ENCODE peak calls at places on chromosomes 2 and 18, in six cellular contexts. P is lower lobe of right lung, V is neural crest cell, O is breast epithelium, A is AG04449, L is WTC11. J is an unnamed sample.

GRCh38 chr18:30280861-30281470 is 761.6 kb downstream of the DSC3 start:
- DNase-seq in P (no peak), V (peak; percentile 56), O (no peak), A (no peak), L (no peak), J (no peak)

GRCh38 chr18:75154259-75154658 is 54.7 kb downstream of the PTGR3 start:
- DNase-seq in P (no peak), V (no peak), O (no peak), A (no peak), L (no peak), J (no peak)

GRCh38 chr2:232229917-232230310 is 148.6 kb upstream of the ALPP start:
- DNase-seq in P (no peak), V (no peak), O (no peak), A (no peak), L (no peak), J (no peak)

GRCh38 chr2:5690718-5691658 is 1.2 kb upstream of the SOX11 start:
- DNase-seq in P (no peak), V (peak; percentile 70), O (no peak), A (no peak), L (peak; percentile 49), J (no peak)

GRCh38 chr18:61531182-61531581 is 198.0 kb downstream of the CDH20 start:
- DNase-seq in P (no peak), V (no peak), O (no peak), A (no peak), L (no peak), J (no peak)

GRCh38 chr2:85180322-85181092 is 47.3 kb downstream of the TCF7L1 start:
- DNase-seq in P (no peak), V (no peak), O (no peak), A (no peak), L (no peak), J (no peak)

GRCh38 chr2:119218478-119219064 is 5.1 kb upstream of the STEAP3 start:
- DNase-seq in P (peak; percentile 50), V (no peak), O (no peak), A (no peak), L (no peak), J (no peak)

GRCh38 chr2:217715484-217715883 is 287.3 kb downstream of the TNS1 start:
- DNase-seq in P (no peak), V (no peak), O (no peak), A (no peak), L (no peak), J (no peak)

GRCh38 chr2:55309441-55309840 is 40.4 kb upstream of the MTIF2 start:
- DNase-seq in P (no peak), V (no peak), O (no peak), A (peak; percentile 5), L (no peak), J (no peak)

GRCh38 chr2:98346259-98347236 is at the start of gene CNGA3:
- DNase-seq in P (no peak), V (peak; percentile 63), O (no peak), A (no peak), L (peak; percentile 69), J (no peak)

GRCh38 chr2:240514631-240515030 is 43.2 kb downstream of the ANKMY1 start:
- DNase-seq in P (no peak), V (no peak), O (peak; percentile 43), A (no peak), L (no peak), J (no peak)

GRCh38 chr2:85768713-85769112 is 14.9 kb downstream of the ATOH8 start:
- DNase-seq in P (no peak), V (no peak), O (no peak), A (no peak), L (peak; percentile 55), J (no peak)

GRCh38 chr2:189441709-189442074 is 418 bp downstream of the WDR75 start:
- DNase-seq in P (no peak), V (no peak), O (peak; percentile 51), A (no peak), L (no peak), J (no peak)

GRCh38 chr18:57077786-57078552 is 68.9 kb upstream of the BOD1L2 start:
- DNase-seq in P (no peak), V (no peak), O (no peak), A (no peak), L (no peak), J (no peak)

GRCh38 chr18:62334110-62334509 is 9.0 kb downstream of the TNFRSF11A start:
- DNase-seq in P (no peak), V (no peak), O (no peak), A (no peak), L (no peak), J (no peak)

GRCh38 chr2:71129891-71130324 is at the start of gene MCEE:
- DNase-seq in P (peak; percentile 94), V (peak; percentile 83), O (peak; percentile 92), A (no peak), L (peak; percentile 89), J (peak; percentile 96)

GRCh38 chr2:27446057-27446456 is 3.9 kb downstream of the KRTCAP3 start:
- DNase-seq in P (peak; percentile 78), V (no peak), O (peak; percentile 71), A (no peak), L (no peak), J (peak; percentile 70)

GRCh38 chr2:223460774-223461211 is 141.4 kb downstream of the SCG2 start:
- DNase-seq in P (no peak), V (no peak), O (no peak), A (peak; percentile 16), L (no peak), J (no peak)

GRCh38 chr2:1603059-1603458 is 141.3 kb downstream of the PXDN start:
- DNase-seq in P (no peak), V (no peak), O (no peak), A (no peak), L (no peak), J (no peak)

GRCh38 chr2:128692895-128693519 is 374.3 kb upstream of the HS6ST1 start:
- DNase-seq in P (no peak), V (no peak), O (no peak), A (no peak), L (no peak), J (no peak)

GRCh38 chr2:128690869-128691268 is 372.2 kb upstream of the HS6ST1 start:
- DNase-seq in P (no peak), V (no peak), O (no peak), A (no peak), L (no peak), J (no peak)

GRCh38 chr2:128690431-128690830 is 371.8 kb upstream of the HS6ST1 start:
- DNase-seq in P (no peak), V (no peak), O (no peak), A (no peak), L (no peak), J (no peak)

GRCh38 chr2:128689971-128690370 is 371.3 kb upstream of the HS6ST1 start:
- DNase-seq in P (no peak), V (no peak), O (no peak), A (no peak), L (no peak), J (no peak)

DNA sequence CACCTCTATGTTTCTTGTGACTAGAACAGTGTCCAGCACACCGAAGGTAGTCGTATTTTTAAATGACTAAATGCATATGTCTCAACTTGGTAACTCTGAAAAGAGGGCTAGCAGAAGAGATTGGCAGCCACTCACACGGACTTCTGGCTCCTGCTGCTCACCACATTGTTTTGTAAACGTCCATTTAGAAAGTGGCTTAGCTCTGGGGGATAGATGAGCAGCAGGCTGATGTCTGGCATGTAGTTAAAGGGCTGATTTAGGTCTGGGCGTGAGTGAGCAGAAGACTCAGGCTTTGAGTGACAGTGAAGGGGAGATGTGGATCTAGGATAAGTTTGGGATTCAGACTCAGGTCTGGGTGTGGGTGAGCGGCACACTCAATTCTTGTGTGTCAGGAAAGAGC is 372.9 kb upstream of the HS6ST1 start:
- DNase-seq in P (no peak), V (no peak), O (no peak), A (no peak), L (no peak), J (no peak)
- TF ChIP-seq CTCF in P (no peak), V (no peak), O (no peak), A (no peak), L (no peak), J (no peak)

GRCh38 chr18:63757541-63757940 is 17.7 kb upstream of the SERPINB7 start:
- DNase-seq in P (no peak), V (no peak), O (no peak), A (no peak), L (no peak), J (no peak)
- TF ChIP-seq CTCF in P (no peak), V (no peak), O (no peak), A (no peak), L (no peak), J (no peak)

DNA sequence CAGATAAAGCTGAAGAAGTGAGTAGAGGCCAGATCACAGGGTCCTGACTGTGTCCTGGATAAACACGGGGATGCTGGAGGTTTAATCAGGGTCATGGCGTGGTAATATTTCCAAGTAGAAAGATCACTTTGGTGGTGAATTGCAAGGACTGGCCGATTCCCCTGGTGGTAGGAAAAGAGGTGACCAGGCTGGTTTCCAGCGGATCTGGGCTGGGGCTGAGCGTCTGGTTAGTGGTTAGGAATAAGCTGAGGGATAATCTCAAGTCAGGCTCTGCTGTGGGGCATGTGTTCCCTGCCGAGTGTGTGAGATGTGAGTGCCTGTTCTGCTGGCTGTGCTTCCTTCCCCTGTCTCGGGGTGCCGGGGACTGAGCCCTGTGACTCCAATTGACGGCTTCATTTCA is 484.0 kb downstream of the TSN start:
- DNase-seq in P (no peak), V (no peak), O (no peak), A (no peak), L (peak; percentile 15), J (no peak)
- TF ChIP-seq CTCF in P (no peak), V (no peak), O (no peak), A (no peak), L (no peak), J (no peak)

DNA sequence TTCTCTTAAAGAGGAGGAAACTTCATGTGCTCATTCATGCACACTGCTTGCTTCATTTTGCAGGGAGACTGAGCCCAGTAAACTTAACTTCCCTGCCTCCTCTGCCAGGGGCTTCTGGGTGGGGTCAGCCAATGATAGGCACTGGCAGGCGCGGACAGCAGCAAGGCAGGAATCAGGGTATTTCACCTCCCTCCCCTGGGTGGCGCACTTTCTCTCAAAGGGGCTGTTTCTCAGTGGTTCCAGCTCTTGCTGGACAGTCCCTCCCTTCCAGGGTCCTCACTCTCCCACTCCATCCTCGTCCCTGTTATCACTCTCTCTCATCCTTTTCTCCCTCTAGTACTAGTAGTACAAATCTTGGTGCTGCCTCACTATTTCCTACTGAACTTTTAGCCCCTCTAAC is 320.5 kb upstream of the ZNF521 start:
- DNase-seq in P (no peak), V (no peak), O (no peak), A (no peak), L (peak; percentile 81), J (no peak)
- TF ChIP-seq CTCF in P (no peak), V (no peak), O (no peak), A (no peak), L (peak; percentile 62), J (no peak)

GRCh38 chr2:10157293-10157692 is 34.8 kb downstream of the RRM2 start:
- DNase-seq in P (no peak), V (no peak), O (no peak), A (no peak), L (no peak), J (no peak)
- TF ChIP-seq CTCF in P (no peak), V (no peak), O (no peak), A (no peak), L (no peak), J (no peak)

J was measured in suprapubic skin.